ENCODE peak calls at places on chromosomes 4 and X, in eight cellular contexts. One of them, this sample, is unnamed.

GRCh38 chr4:108751321-108751720 is 11.5 kb downstream of the ETNPPL start:
- DNase-seq in kidney: no peak
- DNase-seq in mesenchymal stem cell: no peak
- DNase-seq in IMR-90: no peak
- DNase-seq in astrocyte: no peak
- DNase-seq in neuronal stem cell: no peak
- DNase-seq in mesendoderm: no peak
- DNase-seq in fibroblast of lung: peak
- DNase-seq in this sample: no peak

GRCh38 chrX:17377047-17377692 is 2.2 kb downstream of the NHS start:
- DNase-seq in kidney: peak
- DNase-seq in mesenchymal stem cell: no peak
- DNase-seq in IMR-90: peak
- DNase-seq in astrocyte: peak
- DNase-seq in neuronal stem cell: peak
- DNase-seq in mesendoderm: peak
- DNase-seq in fibroblast of lung: peak
- DNase-seq in this sample: no peak

GRCh38 chr4:163157157-163157556 is 9.5 kb downstream of the NAF1 start:
- DNase-seq in kidney: no peak
- DNase-seq in mesenchymal stem cell: peak
- DNase-seq in IMR-90: peak
- DNase-seq in astrocyte: peak
- DNase-seq in neuronal stem cell: no peak
- DNase-seq in mesendoderm: no peak
- DNase-seq in fibroblast of lung: peak
- DNase-seq in this sample: no peak

GRCh38 chrX:17631647-17632046 is 105.6 kb upstream of the SCML1 start:
- DNase-seq in kidney: no peak
- DNase-seq in mesenchymal stem cell: no peak
- DNase-seq in IMR-90: no peak
- DNase-seq in astrocyte: no peak
- DNase-seq in neuronal stem cell: no peak
- DNase-seq in mesendoderm: no peak
- DNase-seq in fibroblast of lung: no peak
- DNase-seq in this sample: no peak

GRCh38 chrX:123525131-123525725 is 207.6 kb downstream of the THOC2 start:
- DNase-seq in kidney: no peak
- DNase-seq in mesenchymal stem cell: no peak
- DNase-seq in IMR-90: no peak
- DNase-seq in astrocyte: peak
- DNase-seq in neuronal stem cell: no peak
- DNase-seq in mesendoderm: peak
- DNase-seq in fibroblast of lung: peak
- DNase-seq in this sample: no peak

GRCh38 chrX:119602701-119603255 is 3.4 kb downstream of the NKRF start:
- DNase-seq in kidney: no peak
- DNase-seq in mesenchymal stem cell: no peak
- DNase-seq in IMR-90: no peak
- DNase-seq in astrocyte: no peak
- DNase-seq in neuronal stem cell: no peak
- DNase-seq in mesendoderm: peak
- DNase-seq in fibroblast of lung: no peak
- DNase-seq in this sample: no peak

GRCh38 chr4:89838005-89838404 is 1.0 kb upstream of the SNCA start:
- DNase-seq in kidney: no peak
- DNase-seq in mesenchymal stem cell: peak
- DNase-seq in IMR-90: no peak
- DNase-seq in astrocyte: no peak
- DNase-seq in neuronal stem cell: no peak
- DNase-seq in mesendoderm: peak
- DNase-seq in fibroblast of lung: peak
- DNase-seq in this sample: no peak

GRCh38 chrX:101658661-101659477 is 781 bp downstream of the ARMCX2 start:
- DNase-seq in kidney: peak
- DNase-seq in mesenchymal stem cell: peak
- DNase-seq in IMR-90: peak
- DNase-seq in astrocyte: peak
- DNase-seq in neuronal stem cell: peak
- DNase-seq in mesendoderm: peak
- DNase-seq in fibroblast of lung: peak
- DNase-seq in this sample: peak

GRCh38 chrX:108178099-108178498 is 86.5 kb downstream of the ATG4A start:
- DNase-seq in kidney: no peak
- DNase-seq in mesenchymal stem cell: no peak
- DNase-seq in IMR-90: no peak
- DNase-seq in astrocyte: no peak
- DNase-seq in neuronal stem cell: no peak
- DNase-seq in mesendoderm: peak
- DNase-seq in fibroblast of lung: no peak
- DNase-seq in this sample: no peak

GRCh38 chrX:21503593-21503992 is 129.4 kb downstream of the CNKSR2 start:
- DNase-seq in kidney: no peak
- DNase-seq in mesenchymal stem cell: no peak
- DNase-seq in IMR-90: no peak
- DNase-seq in astrocyte: no peak
- DNase-seq in neuronal stem cell: no peak
- DNase-seq in mesendoderm: no peak
- DNase-seq in fibroblast of lung: no peak
- DNase-seq in this sample: no peak

GRCh38 chr4:25792200-25792791 is 70.5 kb downstream of the SEL1L3 start:
- DNase-seq in kidney: no peak
- DNase-seq in mesenchymal stem cell: no peak
- DNase-seq in IMR-90: no peak
- DNase-seq in astrocyte: no peak
- DNase-seq in neuronal stem cell: no peak
- DNase-seq in mesendoderm: peak
- DNase-seq in fibroblast of lung: peak
- DNase-seq in this sample: peak

GRCh38 chrX:94178145-94178790 is 504.3 kb downstream of the FAM133A start:
- DNase-seq in kidney: no peak
- DNase-seq in mesenchymal stem cell: peak
- DNase-seq in IMR-90: no peak
- DNase-seq in astrocyte: no peak
- DNase-seq in neuronal stem cell: no peak
- DNase-seq in mesendoderm: no peak
- DNase-seq in fibroblast of lung: peak
- DNase-seq in this sample: peak

GRCh38 chrX:138885886-138886285 is 174.4 kb upstream of the FGF13 start:
- DNase-seq in kidney: no peak
- DNase-seq in mesenchymal stem cell: peak
- DNase-seq in IMR-90: no peak
- DNase-seq in astrocyte: peak
- DNase-seq in neuronal stem cell: no peak
- DNase-seq in mesendoderm: no peak
- DNase-seq in fibroblast of lung: peak
- DNase-seq in this sample: peak

GRCh38 chr4:87807402-87807801 is 8.0 kb downstream of the IBSP start:
- DNase-seq in kidney: no peak
- DNase-seq in mesenchymal stem cell: no peak
- DNase-seq in IMR-90: no peak
- DNase-seq in astrocyte: peak
- DNase-seq in neuronal stem cell: no peak
- DNase-seq in mesendoderm: no peak
- DNase-seq in fibroblast of lung: peak
- DNase-seq in this sample: peak

GRCh38 chrX:130173190-130173895 is 1.6 kb downstream of the RAB33A start:
- DNase-seq in kidney: peak
- DNase-seq in mesenchymal stem cell: peak
- DNase-seq in IMR-90: peak
- DNase-seq in astrocyte: peak
- DNase-seq in neuronal stem cell: no peak
- DNase-seq in mesendoderm: no peak
- DNase-seq in fibroblast of lung: peak
- DNase-seq in this sample: peak

GRCh38 chrX:130172127-130172834 is 519 bp downstream of the RAB33A start:
- DNase-seq in kidney: peak
- DNase-seq in mesenchymal stem cell: no peak
- DNase-seq in IMR-90: no peak
- DNase-seq in astrocyte: no peak
- DNase-seq in neuronal stem cell: no peak
- DNase-seq in mesendoderm: no peak
- DNase-seq in fibroblast of lung: no peak
- DNase-seq in this sample: no peak

GRCh38 chrX:130174051-130174704 is 2.4 kb downstream of the RAB33A start:
- DNase-seq in kidney: peak
- DNase-seq in mesenchymal stem cell: peak
- DNase-seq in IMR-90: peak
- DNase-seq in astrocyte: peak
- DNase-seq in neuronal stem cell: no peak
- DNase-seq in mesendoderm: no peak
- DNase-seq in fibroblast of lung: peak
- DNase-seq in this sample: peak

GRCh38 chrX:130170752-130171445 is 863 bp upstream of the RAB33A start:
- DNase-seq in kidney: peak
- DNase-seq in mesenchymal stem cell: peak
- DNase-seq in IMR-90: no peak
- DNase-seq in astrocyte: no peak
- DNase-seq in neuronal stem cell: peak
- DNase-seq in mesendoderm: peak
- DNase-seq in fibroblast of lung: peak
- DNase-seq in this sample: no peak

DNA sequence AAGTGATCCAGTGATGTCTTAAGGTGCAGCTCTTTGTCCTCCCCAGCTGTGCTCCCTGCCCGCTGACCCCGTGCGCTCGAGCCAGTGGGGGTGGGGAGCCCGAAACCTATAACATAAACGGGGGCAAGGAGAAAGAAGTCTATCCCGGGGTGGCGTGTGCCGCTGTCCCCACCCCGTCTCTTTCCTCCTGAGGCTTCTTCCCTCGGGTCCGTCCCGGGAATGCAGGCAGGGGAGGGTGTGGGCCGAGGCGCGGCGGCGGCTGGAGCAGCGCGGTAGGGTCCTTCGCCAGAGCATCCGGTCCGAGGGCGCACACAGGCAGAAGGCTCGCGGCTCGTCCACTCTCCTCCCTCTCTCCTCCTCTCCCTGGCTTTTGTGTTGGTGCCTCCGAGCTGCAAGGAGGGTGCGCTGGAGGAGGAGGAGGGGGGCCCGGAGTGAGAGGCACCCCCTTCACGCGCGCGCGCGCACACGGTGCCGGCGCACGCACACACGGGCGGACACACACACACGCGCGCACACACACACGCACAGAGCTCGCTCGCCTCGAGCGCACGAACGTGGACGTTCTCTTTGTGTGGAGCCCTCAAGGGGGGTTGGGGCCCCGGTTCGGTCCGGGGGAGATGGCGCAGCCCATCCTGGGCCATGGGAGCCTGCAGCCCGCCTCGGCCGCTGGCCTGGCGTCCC is at the start of gene RAB33A:
- DNase-seq in kidney: peak
- DNase-seq in mesenchymal stem cell: peak
- DNase-seq in IMR-90: no peak
- DNase-seq in astrocyte: no peak
- DNase-seq in neuronal stem cell: no peak
- DNase-seq in mesendoderm: no peak
- DNase-seq in fibroblast of lung: peak
- DNase-seq in this sample: no peak
- H3K9ac ChIP-seq in kidney: no peak
- H3K9ac ChIP-seq in mesenchymal stem cell: peak
- H3K9ac ChIP-seq in IMR-90: peak
- H3K9ac ChIP-seq in astrocyte: peak
- H3K9ac ChIP-seq in neuronal stem cell: peak
- H3K9ac ChIP-seq in mesendoderm: no peak
- H3K9ac ChIP-seq in fibroblast of lung: peak
- H3K9ac ChIP-seq in this sample: no peak

GRCh38 chrX:141642979-141643378 is 53.5 kb downstream of the SPANXA2 start:
- DNase-seq in kidney: no peak
- DNase-seq in mesenchymal stem cell: no peak
- DNase-seq in IMR-90: peak
- DNase-seq in astrocyte: peak
- DNase-seq in neuronal stem cell: no peak
- DNase-seq in mesendoderm: peak
- DNase-seq in fibroblast of lung: peak
- DNase-seq in this sample: peak

GRCh38 chrX:141641138-141641537 is 51.6 kb downstream of the SPANXA2 start:
- DNase-seq in kidney: no peak
- DNase-seq in mesenchymal stem cell: no peak
- DNase-seq in IMR-90: no peak
- DNase-seq in astrocyte: no peak
- DNase-seq in neuronal stem cell: no peak
- DNase-seq in mesendoderm: no peak
- DNase-seq in fibroblast of lung: no peak
- DNase-seq in this sample: peak

GRCh38 chrX:141638601-141639000 is 49.1 kb downstream of the SPANXA2 start:
- DNase-seq in kidney: no peak
- DNase-seq in mesenchymal stem cell: no peak
- DNase-seq in IMR-90: no peak
- DNase-seq in astrocyte: no peak
- DNase-seq in neuronal stem cell: no peak
- DNase-seq in mesendoderm: peak
- DNase-seq in fibroblast of lung: no peak
- DNase-seq in this sample: no peak
- H3K4me3 ChIP-seq in kidney: no peak
- H3K4me3 ChIP-seq in mesenchymal stem cell: no peak
- H3K4me3 ChIP-seq in IMR-90: no peak
- H3K4me3 ChIP-seq in astrocyte: no peak
- H3K4me3 ChIP-seq in neuronal stem cell: no peak
- H3K4me3 ChIP-seq in mesendoderm: no peak
- H3K4me3 ChIP-seq in fibroblast of lung: no peak
- H3K4me3 ChIP-seq in this sample: no peak

GRCh38 chr4:147481577-147482109 is 746 bp downstream of the EDNRA start:
- DNase-seq in kidney: no peak
- DNase-seq in mesenchymal stem cell: peak
- DNase-seq in IMR-90: no peak
- DNase-seq in astrocyte: peak
- DNase-seq in neuronal stem cell: peak
- DNase-seq in mesendoderm: peak
- DNase-seq in fibroblast of lung: peak
- DNase-seq in this sample: no peak
- H3K9ac ChIP-seq in kidney: no peak
- H3K9ac ChIP-seq in mesenchymal stem cell: peak
- H3K9ac ChIP-seq in IMR-90: peak
- H3K9ac ChIP-seq in astrocyte: peak
- H3K9ac ChIP-seq in neuronal stem cell: peak
- H3K9ac ChIP-seq in mesendoderm: peak
- H3K9ac ChIP-seq in fibroblast of lung: peak
- H3K9ac ChIP-seq in this sample: peak

GRCh38 chrX:149908308-149908707 is 21.1 kb upstream of the HSFX4 start:
- DNase-seq in kidney: no peak
- DNase-seq in mesenchymal stem cell: no peak
- DNase-seq in IMR-90: no peak
- DNase-seq in astrocyte: no peak
- DNase-seq in neuronal stem cell: no peak
- DNase-seq in mesendoderm: no peak
- DNase-seq in fibroblast of lung: no peak
- DNase-seq in this sample: no peak

GRCh38 chrX:149909324-149910177 is 19.8 kb upstream of the HSFX4 start:
- DNase-seq in kidney: no peak
- DNase-seq in mesenchymal stem cell: no peak
- DNase-seq in IMR-90: no peak
- DNase-seq in astrocyte: no peak
- DNase-seq in neuronal stem cell: no peak
- DNase-seq in mesendoderm: no peak
- DNase-seq in fibroblast of lung: no peak
- DNase-seq in this sample: no peak

GRCh38 chrX:149898554-149898953 is 17.6 kb downstream of the MAGEA8 start:
- DNase-seq in kidney: no peak
- DNase-seq in mesenchymal stem cell: no peak
- DNase-seq in IMR-90: no peak
- DNase-seq in astrocyte: no peak
- DNase-seq in neuronal stem cell: no peak
- DNase-seq in mesendoderm: no peak
- DNase-seq in fibroblast of lung: no peak
- DNase-seq in this sample: no peak

GRCh38 chrX:149908727-149909126 is 20.6 kb upstream of the HSFX4 start:
- DNase-seq in kidney: no peak
- DNase-seq in mesenchymal stem cell: no peak
- DNase-seq in IMR-90: no peak
- DNase-seq in astrocyte: no peak
- DNase-seq in neuronal stem cell: no peak
- DNase-seq in mesendoderm: no peak
- DNase-seq in fibroblast of lung: no peak
- DNase-seq in this sample: no peak

GRCh38 chrX:149903889-149904748 is 23.1 kb downstream of the MAGEA8 start:
- DNase-seq in kidney: no peak
- DNase-seq in mesenchymal stem cell: peak
- DNase-seq in IMR-90: peak
- DNase-seq in astrocyte: no peak
- DNase-seq in neuronal stem cell: no peak
- DNase-seq in mesendoderm: peak
- DNase-seq in fibroblast of lung: peak
- DNase-seq in this sample: no peak
- H3K4me3 ChIP-seq in kidney: peak
- H3K4me3 ChIP-seq in mesenchymal stem cell: no peak
- H3K4me3 ChIP-seq in IMR-90: peak
- H3K4me3 ChIP-seq in astrocyte: no peak
- H3K4me3 ChIP-seq in neuronal stem cell: no peak
- H3K4me3 ChIP-seq in mesendoderm: no peak
- H3K4me3 ChIP-seq in fibroblast of lung: no peak
- H3K4me3 ChIP-seq in this sample: no peak

This sample was measured in PC-3.